ENCODE peak calls at places on chromosomes 13 and 19, in four cellular contexts. N, H, Q and M are unnamed samples.

GRCh38 chr19:10986301-10987127 is 25.7 kb downstream of the SMARCA4 start:
- DNase-seq in N (no peak), H (no peak), Q (no peak), M (no peak)

GRCh38 chr13:22135446-22135845 is 464.6 kb downstream of the FGF9 start:
- DNase-seq in N (no peak), Q (no peak), H (no peak), M (no peak)

GRCh38 chr13:49908637-49909036 is 27.5 kb downstream of the SPRYD7 start:
- DNase-seq in N (no peak), Q (no peak), H (no peak), M (no peak)

GRCh38 chr19:1210227-1210538 is 4.6 kb downstream of the STK11 start:
- DNase-seq in H (no peak), Q (no peak), N (no peak), M (no peak)

GRCh38 chr13:20573636-20574035 is 6.7 kb downstream of the IFT88 start:
- DNase-seq in Q (no peak), H (no peak), N (no peak), M (no peak)

GRCh38 chr19:58279925-58280316 is 1.2 kb downstream of the ZNF8 start:
- DNase-seq in N (no peak), Q (no peak), H (no peak), M (no peak)

GRCh38 chr13:112506046-112506445 is 81.9 kb downstream of the TUBGCP3 start:
- DNase-seq in H (no peak), N (no peak), Q (no peak), M (no peak)

GRCh38 chr19:18308948-18309325 is 13.9 kb downstream of the LSM4 start:
- DNase-seq in Q (no peak), N (no peak), H (no peak), M (no peak)

DNA sequence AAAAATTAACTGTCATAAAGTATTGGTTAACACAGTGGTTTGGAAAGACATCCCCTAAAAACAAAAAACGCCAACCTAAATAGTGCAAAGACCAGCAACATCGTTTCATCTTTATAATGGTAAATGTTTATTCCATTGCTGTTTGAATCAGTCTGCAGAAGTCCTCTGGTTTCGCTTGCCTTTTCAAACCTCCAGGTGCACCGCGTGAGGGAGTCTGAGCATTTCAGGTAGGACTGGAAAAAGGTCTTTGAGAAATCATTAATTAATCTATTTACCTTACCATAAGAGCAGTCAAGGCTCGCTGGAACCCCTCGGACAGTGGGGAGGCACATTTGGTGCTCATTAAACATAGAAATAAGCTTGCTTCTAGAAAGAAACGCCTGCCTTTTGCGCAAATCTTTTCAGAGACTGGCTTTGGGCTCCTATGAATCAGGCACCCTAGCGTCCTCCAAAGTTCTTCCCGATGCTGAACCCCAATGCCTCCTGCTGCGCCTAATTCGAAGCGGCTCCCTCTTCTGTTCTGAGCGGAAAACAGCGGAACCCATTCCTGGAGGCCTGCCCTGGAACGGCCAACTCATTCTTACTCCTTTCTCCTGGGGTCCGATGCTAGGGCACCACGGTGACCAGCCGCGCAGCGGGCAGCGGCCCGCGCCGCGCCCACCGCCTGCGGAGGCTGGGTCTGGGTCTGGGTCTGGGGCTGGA is 942 bp upstream of the MTUS2 start:
- DNase-seq in Q (no peak), N (no peak), H (no peak), M (no peak)
- TF ChIP-seq CTCF in Q (no peak), N (peak), H (no peak), M (no peak)

GRCh38 chr19:16232568-16232967 is 34.9 kb downstream of the AP1M1 start:
- DNase-seq in N (no peak), H (no peak), Q (peak), M (no peak)
- TF ChIP-seq CTCF in N (no peak), H (no peak), Q (no peak), M (no peak)

GRCh38 chr19:19459099-19459498 is 53.6 kb downstream of the GATAD2A start:
- DNase-seq in Q (no peak), N (no peak), H (no peak), M (no peak)

GRCh38 chr19:19459707-19460251 is 54.3 kb downstream of the GATAD2A start:
- DNase-seq in Q (no peak), N (no peak), H (no peak), M (no peak)

GRCh38 chr19:19460258-19460731 is 54.8 kb downstream of the GATAD2A start:
- DNase-seq in N (no peak), Q (no peak), H (no peak), M (no peak)

GRCh38 chr19:19457691-19458090 is 52.2 kb downstream of the GATAD2A start:
- DNase-seq in H (no peak), N (no peak), Q (no peak), M (no peak)

GRCh38 chr19:19458110-19458816 is 52.8 kb downstream of the GATAD2A start:
- DNase-seq in H (no peak), N (no peak), Q (no peak), M (no peak)
- TF ChIP-seq CTCF in H (no peak), N (no peak), Q (no peak), M (no peak)

GRCh38 chr19:11986754-11987153 is 21.9 kb downstream of the ZNF763 start:
- DNase-seq in H (no peak), Q (no peak), N (no peak), M (no peak)

GRCh38 chr19:11984986-11985385 is 20.1 kb downstream of the ZNF763 start:
- DNase-seq in N (no peak), H (no peak), Q (no peak), M (no peak)

GRCh38 chr19:11987405-11988231 is 22.8 kb downstream of the ZNF763 start:
- DNase-seq in Q (peak), N (peak), H (peak), M (peak)

GRCh38 chr19:11989112-11989456 is 24.2 kb downstream of the ZNF763 start:
- DNase-seq in Q (no peak), H (no peak), N (no peak), M (no peak)
- TF ChIP-seq CTCF in Q (no peak), H (no peak), N (no peak), M (no peak)

GRCh38 chr13:76971215-76971614 is 20.7 kb upstream of the CLN5 start:
- DNase-seq in N (no peak), Q (no peak), H (no peak), M (no peak)
- TF ChIP-seq CTCF in N (no peak), Q (no peak), H (no peak), M (no peak)

GRCh38 chr19:28710278-28710677 is 502.7 kb downstream of the UQCRFS1 start:
- DNase-seq in N (peak), Q (no peak), H (no peak), M (peak)
- TF ChIP-seq CTCF in N (peak), Q (peak), H (peak), M (peak)